ENCODE peak calls at places on chromosome 1, in six cellular contexts. M is ovary, U is lung, G is breast epithelium, S is A549, R is OCI-LY7. C is an unnamed sample.
A peak's percentile ranks its signal among the peaks of the same experiment; 100 is the strongest.

GRCh38 chr1:1901641-1902294 is 10.9 kb upstream of the GNB1 start:
- DNase-seq in S (no peak), M (no peak), R (no peak), U (no peak), G (no peak), C (no peak)

GRCh38 chr1:42380617-42381423 is at the start of gene RIMKLA:
- DNase-seq in U (peak; percentile 42), S (peak; percentile 44), G (no peak), R (no peak), M (peak; percentile 50), C (peak; percentile 89)

GRCh38 chr1:18230840-18231239 is 123.2 kb downstream of the IGSF21 start:
- DNase-seq in G (no peak), M (no peak), S (no peak), R (no peak), U (no peak), C (no peak)

GRCh38 chr1:116824631-116825399 is 70.6 kb downstream of the CD2 start:
- DNase-seq in G (no peak), U (no peak), R (no peak), M (no peak), S (no peak), C (peak; percentile 41)

GRCh38 chr1:234970731-234971476 is 157.7 kb downstream of the TOMM20 start:
- DNase-seq in G (peak; percentile 64), U (peak; percentile 61), M (peak; percentile 90), R (no peak), S (no peak), C (peak; percentile 76)

GRCh38 chr1:247104965-247105364 is 809 bp upstream of the ZNF669 start:
- DNase-seq in U (no peak), M (no peak), R (no peak), S (no peak), G (no peak), C (no peak)

GRCh38 chr1:21022279-21023040 is 154.2 kb downstream of the EIF4G3 start:
- DNase-seq in U (peak; percentile 64), S (peak; percentile 96), M (no peak), R (peak; percentile 11), G (no peak), C (peak; percentile 66)

GRCh38 chr1:53477626-53478025 is 18.4 kb downstream of the DMRTB1 start:
- DNase-seq in M (no peak), G (peak; percentile 25), U (no peak), R (no peak), S (no peak), C (no peak)

GRCh38 chr1:143643148-143643885 is 328.5 kb downstream of the FAM72C start:
- DNase-seq in G (no peak), U (no peak), R (no peak), M (no peak), S (no peak), C (no peak)

GRCh38 chr1:183699643-183700160 is 46.6 kb upstream of the APOBEC4 start:
- DNase-seq in M (no peak), U (no peak), S (peak; percentile 97), R (no peak), G (no peak), C (peak; percentile 45)

GRCh38 chr1:212218065-212218464 is 67.1 kb upstream of the PPP2R5A start:
- DNase-seq in U (no peak), S (no peak), R (no peak), G (no peak), M (no peak), C (no peak)

GRCh38 chr1:214524824-214525223 is 26.6 kb downstream of the PTPN14 start:
- DNase-seq in S (no peak), G (no peak), M (no peak), R (no peak), U (no peak), C (no peak)

GRCh38 chr1:204079608-204079999 is 6.7 kb downstream of the SOX13 start:
- DNase-seq in G (no peak), M (no peak), S (peak; percentile 16), R (no peak), U (no peak), C (no peak)

GRCh38 chr1:169108897-169109560 is 2.5 kb downstream of the ATP1B1 start:
- DNase-seq in M (no peak), S (peak; percentile 73), G (no peak), U (no peak), R (peak; percentile 77), C (peak; percentile 42)

GRCh38 chr1:43503534-43503933 is 27.1 kb upstream of the PTPRF start:
- DNase-seq in M (no peak), S (no peak), R (no peak), G (no peak), U (peak; percentile 16), C (no peak)

GRCh38 chr1:247966520-247967204 is 1.6 kb downstream of the OR2AK2 start:
- DNase-seq in M (no peak), G (no peak), U (no peak), S (no peak), R (no peak), C (no peak)

GRCh38 chr1:26696191-26696644 is 403 bp downstream of the ARID1A start:
- DNase-seq in G (no peak), U (no peak), S (no peak), M (peak; percentile 68), R (no peak), C (no peak)

GRCh38 chr1:62438163-62438562 is 1.3 kb downstream of the USP1 start:
- DNase-seq in R (peak; percentile 33), G (no peak), M (no peak), S (no peak), U (no peak), C (no peak)

GRCh38 chr1:53270873-53271272 is 32.6 kb upstream of the MAGOH start:
- DNase-seq in R (no peak), U (no peak), S (no peak), M (no peak), G (no peak), C (no peak)

GRCh38 chr1:194629011-194629410 is 1442.6 kb upstream of the B3GALT2 start:
- DNase-seq in U (no peak), S (no peak), G (no peak), M (no peak), R (no peak), C (no peak)

GRCh38 chr1:231603598-231604275 is 22.9 kb upstream of the DISC1 start:
- DNase-seq in R (peak; percentile 65), S (peak; percentile 79), U (no peak), M (no peak), G (no peak), C (peak; percentile 65)
- H3K4me3 ChIP-seq in R (peak overlapping the region; percentile 66), S (peak overlapping the region; percentile 48), U (no peak overlapping the region), M (peak overlapping the region; percentile 28), G (peak overlapping the region; percentile 60), C (no peak overlapping the region)

DNA sequence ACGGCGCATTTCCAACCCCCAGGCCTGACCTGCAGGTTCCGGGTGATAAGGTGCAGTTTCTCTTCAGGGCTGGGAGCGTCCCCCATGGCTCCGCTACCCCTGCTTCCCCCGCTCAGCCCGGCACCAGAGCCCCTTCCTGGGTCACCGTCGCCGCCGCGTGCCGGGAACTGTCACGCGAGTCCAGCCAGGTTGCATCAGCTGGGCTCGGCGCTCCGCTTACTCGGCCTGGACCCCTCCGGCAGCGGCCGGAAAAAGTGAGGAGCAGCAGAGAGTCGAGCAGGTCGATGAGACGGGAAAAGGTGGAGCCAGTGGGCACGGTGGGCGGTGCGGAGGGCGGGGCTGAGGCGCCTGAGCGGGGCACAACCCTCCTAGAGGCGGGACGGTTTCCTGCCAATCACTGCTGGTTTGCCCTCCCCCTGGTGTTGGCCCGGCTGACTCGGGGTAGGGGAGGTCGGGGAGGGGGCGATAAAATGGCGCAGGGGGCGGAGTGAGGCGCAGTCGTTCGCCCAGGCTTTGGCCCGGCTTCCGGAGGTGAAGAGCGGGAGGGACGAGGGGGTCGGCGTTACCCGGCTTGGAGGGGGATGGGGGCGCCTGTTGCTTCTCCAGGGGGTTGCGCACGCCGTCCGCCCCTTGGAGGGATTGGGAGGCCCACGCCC is at the start of the genes S100PBP and YARS1:
- DNase-seq in S (peak; percentile 96), U (peak; percentile 100), M (peak; percentile 100), R (peak; percentile 99), G (peak; percentile 100), C (peak; percentile 99)
- TF ChIP-seq CTCF in S (no peak), U (no peak), M (no peak), R (no peak), G (peak; percentile 8), C (no peak)

GRCh38 chr1:112697781-112698201 is 9.1 kb downstream of the RHOC start:
- DNase-seq in G (no peak), R (no peak), S (no peak), M (no peak), U (no peak), C (no peak)
- H3K4me1 ChIP-seq in G (peaks cover 11% of the 10 kb centered on the region), R (peaks cover 35% of the 10 kb centered on the region), S (peaks cover 46% of the 10 kb centered on the region), M (peaks cover 19% of the 10 kb centered on the region), U (peaks cover 6% of the 10 kb centered on the region), C (peaks cover 36% of the 10 kb centered on the region)

GRCh38 chr1:64601207-64601606 is 131.3 kb downstream of the CACHD1 start:
- DNase-seq in S (no peak), R (no peak), U (no peak), G (no peak), M (no peak), C (no peak)

GRCh38 chr1:64597151-64597550 is 127.2 kb downstream of the CACHD1 start:
- DNase-seq in U (no peak), S (no peak), G (no peak), M (no peak), R (no peak), C (no peak)

GRCh38 chr1:64595871-64596515 is 126.1 kb downstream of the CACHD1 start:
- DNase-seq in G (no peak), R (no peak), U (no peak), S (peak; percentile 29), M (no peak), C (no peak)

GRCh38 chr1:64598100-64598571 is 128.2 kb downstream of the CACHD1 start:
- DNase-seq in U (no peak), R (no peak), S (peak; percentile 41), M (no peak), G (no peak), C (peak; percentile 80)
- H3K4me3 ChIP-seq in U (no peak overlapping the region), R (no peak overlapping the region), S (no peak overlapping the region), M (no peak overlapping the region), G (no peak overlapping the region), C (no peak overlapping the region)

C was measured in cardiac muscle cell.